ENCODE peak calls at places on chromosome 2, in eight cellular contexts. B is GM06990, U is fibroblast of mammary gland, V is esophagus squamous epithelium, F is GM12865, G is GM13977, H is pancreas, N is AG10803. S is an unnamed sample.

GRCh38 chr2:189685540-189686229 is 11.2 kb downstream of the ANKAR start:
- DNase-seq in U (peak; percentile 70), N (peak; percentile 70), F (peak; percentile 29), B (no peak), V (no peak), G (no peak), H (no peak), S (no peak)

GRCh38 chr2:119647440-119648169 is 31.4 kb upstream of the TMEM177 start:
- DNase-seq in N (no peak), G (peak; percentile 13), U (peak; percentile 46), H (no peak), V (no peak), F (peak; percentile 57), B (peak; percentile 31), S (peak; percentile 20)

GRCh38 chr2:197322143-197322542 is 11.6 kb upstream of the ANKRD44 start:
- DNase-seq in B (no peak), V (no peak), U (no peak), H (no peak), N (no peak), F (no peak), G (no peak), S (no peak)

GRCh38 chr2:219496781-219497494 is 1.8 kb upstream of the GMPPA start:
- DNase-seq in G (no peak), V (no peak), H (no peak), B (no peak), N (no peak), F (no peak), U (no peak), S (no peak)

GRCh38 chr2:33051586-33052385 is 105.0 kb downstream of the LTBP1 start:
- DNase-seq in F (no peak), U (peak; percentile 95), G (no peak), B (no peak), V (no peak), N (peak; percentile 94), H (no peak), S (no peak)

GRCh38 chr2:139529045-139529444 is 748.9 kb upstream of the NXPH2 start:
- DNase-seq in F (no peak), G (no peak), U (no peak), N (no peak), V (no peak), B (no peak), H (peak; percentile 6), S (no peak)

GRCh38 chr2:28393115-28393836 is 618 bp downstream of the FOSL2 start:
- DNase-seq in V (no peak), H (peak; percentile 73), N (peak; percentile 66), U (peak; percentile 60), G (peak; percentile 73), B (peak; percentile 58), F (peak; percentile 56), S (peak; percentile 63)

GRCh38 chr2:54310314-54310713 is 54.3 kb upstream of the TSPYL6 start:
- DNase-seq in U (peak; percentile 36), G (no peak), B (no peak), H (no peak), V (no peak), F (no peak), N (no peak), S (no peak)

GRCh38 chr2:120852200-120852815 is 116.6 kb downstream of the GLI2 start:
- DNase-seq in F (no peak), V (no peak), N (peak; percentile 20), B (no peak), G (no peak), U (no peak), H (no peak), S (no peak)

GRCh38 chr2:229363126-229363814 is 92.2 kb upstream of the PID1 start:
- DNase-seq in H (no peak), F (no peak), U (peak; percentile 24), N (peak; percentile 68), V (no peak), B (no peak), G (no peak), S (no peak)

GRCh38 chr2:122216901-122217300 is 461.4 kb downstream of the TSN start:
- DNase-seq in V (no peak), G (no peak), H (no peak), F (no peak), U (no peak), N (no peak), B (no peak), S (no peak)

GRCh38 chr2:68185541-68186164 is 28.0 kb downstream of the PNO1 start:
- DNase-seq in H (no peak), F (peak; percentile 83), N (peak; percentile 22), U (peak; percentile 60), B (peak; percentile 32), V (no peak), G (no peak), S (peak; percentile 31)

GRCh38 chr2:180953550-180953949 is 26.9 kb upstream of the UBE2E3 start:
- DNase-seq in U (no peak), F (no peak), G (no peak), V (no peak), N (no peak), B (no peak), H (no peak), S (no peak)

GRCh38 chr2:164840930-164841718 is 499 bp downstream of the COBLL1 start:
- DNase-seq in U (peak; percentile 27), B (peak; percentile 28), H (peak; percentile 87), G (peak; percentile 64), F (peak; percentile 39), V (no peak), N (peak; percentile 71), S (peak; percentile 43)

GRCh38 chr2:40284797-40285196 is 167.1 kb downstream of the SLC8A1 start:
- DNase-seq in H (no peak), G (no peak), N (peak; percentile 27), B (no peak), V (no peak), F (no peak), U (peak; percentile 34), S (no peak)

GRCh38 chr2:120759543-120760331 is 24.1 kb downstream of the GLI2 start:
- DNase-seq in G (no peak), V (no peak), U (no peak), N (no peak), B (no peak), H (no peak), F (no peak), S (no peak)

GRCh38 chr2:170739048-170739447 is 23.9 kb downstream of the SP5 start:
- DNase-seq in U (peak; percentile 92), V (no peak), N (peak; percentile 95), G (no peak), F (no peak), H (no peak), B (no peak), S (no peak)

GRCh38 chr2:8673381-8673780 is 8.5 kb upstream of the ID2 start:
- DNase-seq in B (no peak), H (no peak), V (no peak), F (no peak), U (no peak), N (no peak), G (no peak), S (no peak)

GRCh38 chr2:1781291-1782080 is 37.2 kb upstream of the PXDN start:
- DNase-seq in H (no peak), V (no peak), U (no peak), G (no peak), F (no peak), B (no peak), N (no peak), S (no peak)

GRCh38 chr2:172109670-172110421 is 7.1 kb upstream of the DLX2 start:
- DNase-seq in H (no peak), V (no peak), N (no peak), B (no peak), G (peak; percentile 11), U (no peak), F (no peak), S (peak; percentile 12)

GRCh38 chr2:174748948-174749347 is 15.3 kb downstream of the CHRNA1 start:
- DNase-seq in B (no peak), V (no peak), N (peak; percentile 46), F (peak; percentile 71), H (peak; percentile 21), G (peak; percentile 43), U (peak; percentile 54), S (peak; percentile 51)

GRCh38 chr2:165610591-165611029 is 141.1 kb downstream of the CSRNP3 start:
- DNase-seq in N (no peak), V (no peak), H (no peak), U (no peak), G (no peak), F (no peak), B (no peak), S (no peak)

GRCh38 chr2:76731157-76731556 is 791.0 kb downstream of the LRRTM4 start:
- DNase-seq in N (no peak), F (peak; percentile 25), G (no peak), B (no peak), U (no peak), V (no peak), H (no peak), S (no peak)

GRCh38 chr2:204909791-204910190 is 364.5 kb downstream of the PARD3B start:
- DNase-seq in N (peak; percentile 18), H (no peak), B (no peak), G (no peak), F (no peak), U (peak; percentile 43), V (no peak), S (no peak)

GRCh38 chr2:78263571-78263970 is 741.4 kb upstream of the LRRTM4 start:
- DNase-seq in H (no peak), U (no peak), B (no peak), N (no peak), F (no peak), V (no peak), G (no peak), S (no peak)

GRCh38 chr2:74632209-74632938 is 15.8 kb downstream of the M1AP start:
- DNase-seq in G (no peak), U (peak; percentile 36), B (no peak), H (no peak), F (no peak), N (no peak), V (no peak), S (no peak)
- TF ChIP-seq CTCF in G (no peak), U (peak; percentile 22), B (no peak), H (no peak), F (no peak), N (no peak), V (no peak), S (no peak)

GRCh38 chr2:231523451-231524266 is 6.6 kb downstream of the NMUR1 start:
- DNase-seq in H (no peak), B (no peak), F (no peak), V (no peak), U (no peak), N (no peak), G (no peak), S (no peak)
- TF ChIP-seq CTCF in H (no peak), B (no peak), F (no peak), V (no peak), U (no peak), N (no peak), G (no peak), S (no peak)

GRCh38 chr2:59774821-59775463 is 778.5 kb downstream of the BCL11A start:
- DNase-seq in H (no peak), U (no peak), B (no peak), F (no peak), G (no peak), N (no peak), V (no peak), S (no peak)
- TF ChIP-seq CTCF in H (no peak), U (no peak), B (no peak), F (no peak), G (no peak), N (no peak), V (no peak), S (no peak)

GRCh38 chr2:108171652-108172051 is 68.1 kb upstream of the SULT1C3 start:
- DNase-seq in F (no peak), N (no peak), V (no peak), U (no peak), B (no peak), G (no peak), H (no peak), S (no peak)

GRCh38 chr2:108165750-108166149 is 74.0 kb upstream of the SULT1C3 start:
- DNase-seq in B (no peak), V (no peak), G (no peak), H (no peak), U (no peak), N (no peak), F (no peak), S (no peak)

GRCh38 chr2:108169982-108170625 is 69.7 kb upstream of the SULT1C3 start:
- DNase-seq in V (no peak), H (no peak), U (peak; percentile 41), N (peak; percentile 28), F (peak; percentile 13), G (no peak), B (no peak), S (peak; percentile 12)
- TF ChIP-seq CTCF in V (no peak), H (no peak), U (peak; percentile 58), N (peak; percentile 61), F (peak; percentile 41), G (peak; percentile 32), B (peak; percentile 39), S (peak; percentile 16)

S was measured in GM10248.